ENCODE peak calls at places on chromosomes 16 and 17, in ten cellular contexts. One of them, this sample, is unnamed.

GRCh38 chr17:82126479-82127314 is 28.7 kb upstream of the FASN start:
- DNase-seq in stomach: no peak
- DNase-seq in astrocyte of the hippocampus: no peak
- DNase-seq in fibroblast of the aortic adventitia: no peak
- DNase-seq in transverse colon: peak; percentile 21
- DNase-seq in neural crest cell: no peak
- DNase-seq in heart right ventricle: no peak
- DNase-seq in stimulated activated CD4-positive, alpha-beta T cell treated with anti-CD3 and anti-CD28 coated beads, Interleukin-2, amount 100 ng/mL, for 48 hours: peak; percentile 48
- DNase-seq in LHCN-M2: no peak
- DNase-seq in T-helper 17 cell: peak; percentile 85
- DNase-seq in this sample: no peak

GRCh38 chr16:88073201-88073721 is 122.0 kb downstream of the BANP start:
- DNase-seq in stomach: no peak
- DNase-seq in astrocyte of the hippocampus: no peak
- DNase-seq in fibroblast of the aortic adventitia: no peak
- DNase-seq in transverse colon: no peak
- DNase-seq in neural crest cell: no peak
- DNase-seq in heart right ventricle: no peak
- DNase-seq in stimulated activated CD4-positive, alpha-beta T cell treated with anti-CD3 and anti-CD28 coated beads, Interleukin-2, amount 100 ng/mL, for 48 hours: no peak
- DNase-seq in LHCN-M2: no peak
- DNase-seq in T-helper 17 cell: no peak
- DNase-seq in this sample: no peak

GRCh38 chr17:15377608-15378007 is 36.2 kb upstream of the TEKT3 start:
- DNase-seq in stomach: no peak
- DNase-seq in astrocyte of the hippocampus: peak; percentile 92
- DNase-seq in fibroblast of the aortic adventitia: peak; percentile 78
- DNase-seq in transverse colon: no peak
- DNase-seq in neural crest cell: peak; percentile 17
- DNase-seq in heart right ventricle: no peak
- DNase-seq in stimulated activated CD4-positive, alpha-beta T cell treated with anti-CD3 and anti-CD28 coated beads, Interleukin-2, amount 100 ng/mL, for 48 hours: no peak
- DNase-seq in LHCN-M2: peak; percentile 72
- DNase-seq in T-helper 17 cell: no peak
- DNase-seq in this sample: peak; percentile 49

GRCh38 chr17:633133-633532 is 81.5 kb downstream of the VPS53 start:
- DNase-seq in stomach: no peak
- DNase-seq in astrocyte of the hippocampus: no peak
- DNase-seq in fibroblast of the aortic adventitia: no peak
- DNase-seq in transverse colon: no peak
- DNase-seq in neural crest cell: no peak
- DNase-seq in heart right ventricle: no peak
- DNase-seq in stimulated activated CD4-positive, alpha-beta T cell treated with anti-CD3 and anti-CD28 coated beads, Interleukin-2, amount 100 ng/mL, for 48 hours: no peak
- DNase-seq in LHCN-M2: no peak
- DNase-seq in T-helper 17 cell: no peak
- DNase-seq in this sample: peak; percentile 22

GRCh38 chr17:29929006-29929543 is 953 bp downstream of the SSH2 start:
- DNase-seq in stomach: peak; percentile 43
- DNase-seq in astrocyte of the hippocampus: peak; percentile 64
- DNase-seq in fibroblast of the aortic adventitia: peak; percentile 32
- DNase-seq in transverse colon: peak; percentile 56
- DNase-seq in neural crest cell: peak; percentile 4
- DNase-seq in heart right ventricle: no peak
- DNase-seq in stimulated activated CD4-positive, alpha-beta T cell treated with anti-CD3 and anti-CD28 coated beads, Interleukin-2, amount 100 ng/mL, for 48 hours: no peak
- DNase-seq in LHCN-M2: peak; percentile 41
- DNase-seq in T-helper 17 cell: no peak
- DNase-seq in this sample: no peak

GRCh38 chr17:1487939-1488825 is 4.3 kb downstream of the MYO1C start:
- DNase-seq in stomach: peak; percentile 88
- DNase-seq in astrocyte of the hippocampus: peak; percentile 98
- DNase-seq in fibroblast of the aortic adventitia: peak; percentile 82
- DNase-seq in transverse colon: peak; percentile 90
- DNase-seq in neural crest cell: peak; percentile 79
- DNase-seq in heart right ventricle: peak; percentile 91
- DNase-seq in stimulated activated CD4-positive, alpha-beta T cell treated with anti-CD3 and anti-CD28 coated beads, Interleukin-2, amount 100 ng/mL, for 48 hours: peak; percentile 68
- DNase-seq in LHCN-M2: peak; percentile 76
- DNase-seq in T-helper 17 cell: peak; percentile 78
- DNase-seq in this sample: peak; percentile 84

GRCh38 chr16:383326-384020 is 1.7 kb upstream of the PGAP6 start:
- DNase-seq in stomach: peak; percentile 81
- DNase-seq in astrocyte of the hippocampus: no peak
- DNase-seq in fibroblast of the aortic adventitia: no peak
- DNase-seq in transverse colon: peak; percentile 82
- DNase-seq in neural crest cell: no peak
- DNase-seq in heart right ventricle: peak; percentile 17
- DNase-seq in stimulated activated CD4-positive, alpha-beta T cell treated with anti-CD3 and anti-CD28 coated beads, Interleukin-2, amount 100 ng/mL, for 48 hours: no peak
- DNase-seq in LHCN-M2: no peak
- DNase-seq in T-helper 17 cell: peak; percentile 44
- DNase-seq in this sample: peak; percentile 50

GRCh38 chr17:48488548-48489106 is 42.2 kb downstream of the HOXB1 start:
- DNase-seq in stomach: no peak
- DNase-seq in astrocyte of the hippocampus: no peak
- DNase-seq in fibroblast of the aortic adventitia: no peak
- DNase-seq in transverse colon: no peak
- DNase-seq in neural crest cell: no peak
- DNase-seq in heart right ventricle: no peak
- DNase-seq in stimulated activated CD4-positive, alpha-beta T cell treated with anti-CD3 and anti-CD28 coated beads, Interleukin-2, amount 100 ng/mL, for 48 hours: no peak
- DNase-seq in LHCN-M2: no peak
- DNase-seq in T-helper 17 cell: no peak
- DNase-seq in this sample: no peak

GRCh38 chr16:51449441-51449840 is 298.4 kb upstream of the SALL1 start:
- DNase-seq in stomach: no peak
- DNase-seq in astrocyte of the hippocampus: no peak
- DNase-seq in fibroblast of the aortic adventitia: no peak
- DNase-seq in transverse colon: no peak
- DNase-seq in neural crest cell: no peak
- DNase-seq in heart right ventricle: no peak
- DNase-seq in stimulated activated CD4-positive, alpha-beta T cell treated with anti-CD3 and anti-CD28 coated beads, Interleukin-2, amount 100 ng/mL, for 48 hours: no peak
- DNase-seq in LHCN-M2: no peak
- DNase-seq in T-helper 17 cell: no peak
- DNase-seq in this sample: peak; percentile 62

GRCh38 chr17:60473788-60474187 is 51.5 kb downstream of the CHCT1 start:
- DNase-seq in stomach: no peak
- DNase-seq in astrocyte of the hippocampus: no peak
- DNase-seq in fibroblast of the aortic adventitia: peak; percentile 37
- DNase-seq in transverse colon: no peak
- DNase-seq in neural crest cell: no peak
- DNase-seq in heart right ventricle: no peak
- DNase-seq in stimulated activated CD4-positive, alpha-beta T cell treated with anti-CD3 and anti-CD28 coated beads, Interleukin-2, amount 100 ng/mL, for 48 hours: no peak
- DNase-seq in LHCN-M2: no peak
- DNase-seq in T-helper 17 cell: no peak
- DNase-seq in this sample: no peak

GRCh38 chr17:81434079-81434478 is 38.8 kb downstream of the BAHCC1 start:
- DNase-seq in stomach: peak; percentile 70
- DNase-seq in astrocyte of the hippocampus: peak; percentile 64
- DNase-seq in fibroblast of the aortic adventitia: no peak
- DNase-seq in transverse colon: no peak
- DNase-seq in neural crest cell: no peak
- DNase-seq in heart right ventricle: peak; percentile 48
- DNase-seq in stimulated activated CD4-positive, alpha-beta T cell treated with anti-CD3 and anti-CD28 coated beads, Interleukin-2, amount 100 ng/mL, for 48 hours: no peak
- DNase-seq in LHCN-M2: peak; percentile 36
- DNase-seq in T-helper 17 cell: no peak
- DNase-seq in this sample: no peak

GRCh38 chr16:2784536-2785100 is 2.7 kb downstream of the PRSS33 start:
- DNase-seq in stomach: no peak
- DNase-seq in astrocyte of the hippocampus: no peak
- DNase-seq in fibroblast of the aortic adventitia: no peak
- DNase-seq in transverse colon: peak; percentile 7
- DNase-seq in neural crest cell: no peak
- DNase-seq in heart right ventricle: no peak
- DNase-seq in stimulated activated CD4-positive, alpha-beta T cell treated with anti-CD3 and anti-CD28 coated beads, Interleukin-2, amount 100 ng/mL, for 48 hours: no peak
- DNase-seq in LHCN-M2: no peak
- DNase-seq in T-helper 17 cell: no peak
- DNase-seq in this sample: no peak

GRCh38 chr16:69890891-69891282 is 60.2 kb upstream of the CLEC18A start:
- DNase-seq in stomach: no peak
- DNase-seq in astrocyte of the hippocampus: no peak
- DNase-seq in fibroblast of the aortic adventitia: no peak
- DNase-seq in transverse colon: peak; percentile 7
- DNase-seq in neural crest cell: no peak
- DNase-seq in heart right ventricle: no peak
- DNase-seq in stimulated activated CD4-positive, alpha-beta T cell treated with anti-CD3 and anti-CD28 coated beads, Interleukin-2, amount 100 ng/mL, for 48 hours: no peak
- DNase-seq in LHCN-M2: no peak
- DNase-seq in T-helper 17 cell: no peak
- DNase-seq in this sample: no peak

This sample was measured in retina.